ENCODE peak calls at places on chromosomes 12 and 14, in nine cellular contexts. D, T, B, Y, V, Z, O, N and K are unnamed samples.
A peak's percentile ranks its signal among the peaks of the same experiment; 100 is the strongest.

GRCh38 chr14:105294142-105294597 is 6.6 kb downstream of the BRF1 start:
- DNase-seq in D (peak; percentile 70), T (peak; percentile 48), B (peak; percentile 33), Y (peak; percentile 91), V (peak; percentile 41), Z (no peak), O (no peak), N (peak; percentile 39), K (peak; percentile 45)

GRCh38 chr12:112837629-112838191 is 46.2 kb downstream of the RPH3A start:
- DNase-seq in D (no peak), T (peak; percentile 42), B (no peak), Y (no peak), V (no peak), Z (no peak), O (no peak), N (no peak), K (no peak)

GRCh38 chr12:32765906-32766305 is 10.2 kb upstream of the YARS2 start:
- DNase-seq in D (no peak), T (peak; percentile 2), B (no peak), Y (no peak), V (no peak), Z (no peak), O (no peak), N (no peak), K (no peak)

GRCh38 chr14:105862581-105863239 is 336.3 kb downstream of the TMEM121 start:
- DNase-seq in D (peak; percentile 41), T (no peak), B (no peak), Y (no peak), V (no peak), Z (no peak), O (no peak), N (no peak), K (no peak)

GRCh38 chr12:55849616-55850015 is 6.9 kb upstream of the MMP19 start:
- DNase-seq in D (no peak), T (no peak), B (no peak), Y (no peak), V (no peak), Z (no peak), O (no peak), N (no peak), K (no peak)

GRCh38 chr14:60171690-60172089 is 6.5 kb upstream of the DHRS7 start:
- DNase-seq in D (no peak), T (no peak), B (no peak), Y (no peak), V (no peak), Z (no peak), O (no peak), N (no peak), K (no peak)

GRCh38 chr12:118377005-118377890 is 893 bp downstream of the SUDS3 start:
- DNase-seq in D (peak; percentile 24), T (no peak), B (no peak), Y (no peak), V (no peak), Z (peak; percentile 3), O (no peak), N (no peak), K (no peak)

GRCh38 chr12:100962086-100962712 is 167.6 kb downstream of the ANO4 start:
- DNase-seq in D (no peak), T (peak; percentile 40), B (no peak), Y (no peak), V (no peak), Z (no peak), O (no peak), N (no peak), K (no peak)

GRCh38 chr12:93638954-93639353 is 38.2 kb upstream of the CRADD start:
- DNase-seq in D (no peak), T (no peak), B (no peak), Y (no peak), V (no peak), Z (no peak), O (no peak), N (no peak), K (no peak)

GRCh38 chr12:1974812-1975211 is 29.4 kb downstream of the DCP1B start:
- DNase-seq in D (no peak), T (peak; percentile 45), B (no peak), Y (no peak), V (no peak), Z (no peak), O (no peak), N (no peak), K (no peak)

GRCh38 chr14:103607039-103607668 is 21.9 kb upstream of the KLC1 start:
- DNase-seq in D (peak; percentile 64), T (peak; percentile 95), B (peak; percentile 42), Y (peak; percentile 76), V (peak; percentile 51), Z (no peak), O (peak; percentile 72), N (peak; percentile 69), K (peak; percentile 78)

GRCh38 chr12:114396153-114396868 is 9.6 kb downstream of the TBX5 start:
- DNase-seq in D (no peak), T (peak; percentile 76), B (no peak), Y (no peak), V (no peak), Z (peak; percentile 24), O (no peak), N (no peak), K (no peak)

GRCh38 chr14:52563120-52563519 is 10.5 kb downstream of the GPR137C start:
- DNase-seq in D (no peak), T (peak; percentile 72), B (no peak), Y (no peak), V (no peak), Z (no peak), O (no peak), N (peak; percentile 21), K (no peak)

GRCh38 chr12:49939707-49940106 is 10.8 kb upstream of the AQP2 start:
- DNase-seq in D (no peak), T (no peak), B (no peak), Y (no peak), V (no peak), Z (no peak), O (no peak), N (no peak), K (no peak)

GRCh38 chr14:66477567-66477966 is 8.6 kb upstream of the CCDC196 start:
- DNase-seq in D (no peak), T (no peak), B (no peak), Y (no peak), V (no peak), Z (no peak), O (no peak), N (no peak), K (no peak)

GRCh38 chr14:80981156-80981555 is 25.7 kb downstream of the TSHR start:
- DNase-seq in D (no peak), T (peak; percentile 13), B (no peak), Y (no peak), V (no peak), Z (no peak), O (no peak), N (no peak), K (no peak)

GRCh38 chr12:127984386-127985055 is 282.4 kb upstream of the TMEM132C start:
- DNase-seq in D (no peak), T (peak; percentile 87), B (no peak), Y (no peak), V (no peak), Z (no peak), O (no peak), N (no peak), K (no peak)

GRCh38 chr12:27123642-27124041 is 41.3 kb upstream of the C12orf71 start:
- DNase-seq in D (peak; percentile 27), T (peak; percentile 30), B (no peak), Y (no peak), V (no peak), Z (no peak), O (no peak), N (no peak), K (no peak)

GRCh38 chr14:32224731-32225377 is 21.8 kb upstream of the RNU6-8 start:
- DNase-seq in D (peak; percentile 20), T (peak; percentile 65), B (no peak), Y (no peak), V (peak; percentile 39), Z (no peak), O (peak; percentile 51), N (no peak), K (no peak)

GRCh38 chr12:130589391-130590317 is 126.4 kb downstream of the RIMBP2 start:
- DNase-seq in D (no peak), T (no peak), B (no peak), Y (no peak), V (no peak), Z (no peak), O (no peak), N (no peak), K (no peak)

GRCh38 chr12:115963030-115963480 is 314.4 kb downstream of the MED13L start:
- DNase-seq in D (no peak), T (peak; percentile 87), B (no peak), Y (no peak), V (no peak), Z (no peak), O (no peak), N (no peak), K (no peak)